ENCODE peak calls at places on chromosomes 13 and 19, in eight cellular contexts. One of them, this sample, is unnamed. For H3K27me3, the result is how much of the 10 kb centered on the place peaks cover.

GRCh38 chr13:99217461-99218101 is 16.9 kb downstream of the UBAC2 start:
- DNase-seq in fibroblast of lung: no peak
- DNase-seq in neural progenitor cell: no peak
- DNase-seq in lung: no peak
- DNase-seq in dorsolateral prefrontal cortex: no peak
- DNase-seq in cardiac muscle cell: no peak
- DNase-seq in breast epithelium: no peak
- DNase-seq in CD8-positive, alpha-beta memory T cell: no peak
- DNase-seq in this sample: no peak

GRCh38 chr13:32147976-32148375 is 116.4 kb downstream of the FRY start:
- DNase-seq in dorsolateral prefrontal cortex: no peak
- DNase-seq in fibroblast of lung: no peak
- DNase-seq in breast epithelium: no peak
- DNase-seq in CD8-positive, alpha-beta memory T cell: no peak
- DNase-seq in lung: no peak
- DNase-seq in neural progenitor cell: no peak
- DNase-seq in cardiac muscle cell: no peak
- DNase-seq in this sample: no peak

GRCh38 chr19:17021793-17022590 is 4.6 kb downstream of the CPAMD8 start:
- DNase-seq in lung: peak
- DNase-seq in breast epithelium: peak
- DNase-seq in dorsolateral prefrontal cortex: no peak
- DNase-seq in cardiac muscle cell: peak
- DNase-seq in CD8-positive, alpha-beta memory T cell: no peak
- DNase-seq in neural progenitor cell: no peak
- DNase-seq in fibroblast of lung: no peak
- DNase-seq in this sample: no peak

GRCh38 chr19:33808399-33808798 is 11.7 kb downstream of the KCTD15 start:
- DNase-seq in breast epithelium: no peak
- DNase-seq in cardiac muscle cell: no peak
- DNase-seq in dorsolateral prefrontal cortex: no peak
- DNase-seq in neural progenitor cell: no peak
- DNase-seq in lung: no peak
- DNase-seq in fibroblast of lung: no peak
- DNase-seq in CD8-positive, alpha-beta memory T cell: no peak
- DNase-seq in this sample: no peak

GRCh38 chr13:73998631-73999030 is 135.6 kb downstream of the KLF12 start:
- DNase-seq in dorsolateral prefrontal cortex: no peak
- DNase-seq in CD8-positive, alpha-beta memory T cell: no peak
- DNase-seq in fibroblast of lung: no peak
- DNase-seq in lung: no peak
- DNase-seq in breast epithelium: no peak
- DNase-seq in neural progenitor cell: no peak
- DNase-seq in cardiac muscle cell: no peak
- DNase-seq in this sample: no peak

GRCh38 chr13:112588490-112589297 is 741 bp upstream of the TUBGCP3 start:
- DNase-seq in fibroblast of lung: peak
- DNase-seq in breast epithelium: no peak
- DNase-seq in lung: no peak
- DNase-seq in neural progenitor cell: no peak
- DNase-seq in cardiac muscle cell: no peak
- DNase-seq in dorsolateral prefrontal cortex: no peak
- DNase-seq in CD8-positive, alpha-beta memory T cell: no peak
- DNase-seq in this sample: no peak

GRCh38 chr19:29665826-29666633 is 769 bp downstream of the PLEKHF1 start:
- DNase-seq in fibroblast of lung: peak
- DNase-seq in neural progenitor cell: peak
- DNase-seq in lung: no peak
- DNase-seq in cardiac muscle cell: peak
- DNase-seq in CD8-positive, alpha-beta memory T cell: peak
- DNase-seq in breast epithelium: no peak
- DNase-seq in dorsolateral prefrontal cortex: no peak
- DNase-seq in this sample: peak

GRCh38 chr19:42121666-42122069 is 10.6 kb downstream of the POU2F2 start:
- DNase-seq in dorsolateral prefrontal cortex: no peak
- DNase-seq in neural progenitor cell: no peak
- DNase-seq in CD8-positive, alpha-beta memory T cell: peak
- DNase-seq in lung: no peak
- DNase-seq in breast epithelium: no peak
- DNase-seq in fibroblast of lung: peak
- DNase-seq in cardiac muscle cell: peak
- DNase-seq in this sample: peak

GRCh38 chr13:51921790-51922740 is 60.3 kb downstream of the CCDC70 start:
- DNase-seq in CD8-positive, alpha-beta memory T cell: no peak
- DNase-seq in breast epithelium: no peak
- DNase-seq in cardiac muscle cell: no peak
- DNase-seq in dorsolateral prefrontal cortex: no peak
- DNase-seq in lung: no peak
- DNase-seq in neural progenitor cell: no peak
- DNase-seq in fibroblast of lung: peak
- DNase-seq in this sample: no peak

GRCh38 chr19:49338691-49339363 is 3.6 kb downstream of the CD37 start:
- DNase-seq in cardiac muscle cell: peak
- DNase-seq in neural progenitor cell: peak
- DNase-seq in fibroblast of lung: peak
- DNase-seq in CD8-positive, alpha-beta memory T cell: no peak
- DNase-seq in dorsolateral prefrontal cortex: no peak
- DNase-seq in breast epithelium: peak
- DNase-seq in lung: peak
- DNase-seq in this sample: peak

GRCh38 chr19:16587031-16588023 is 15.1 kb upstream of the SLC35E1 start:
- DNase-seq in breast epithelium: no peak
- DNase-seq in dorsolateral prefrontal cortex: no peak
- DNase-seq in fibroblast of lung: peak
- DNase-seq in lung: peak
- DNase-seq in neural progenitor cell: no peak
- DNase-seq in cardiac muscle cell: no peak
- DNase-seq in CD8-positive, alpha-beta memory T cell: peak
- DNase-seq in this sample: no peak

DNA sequence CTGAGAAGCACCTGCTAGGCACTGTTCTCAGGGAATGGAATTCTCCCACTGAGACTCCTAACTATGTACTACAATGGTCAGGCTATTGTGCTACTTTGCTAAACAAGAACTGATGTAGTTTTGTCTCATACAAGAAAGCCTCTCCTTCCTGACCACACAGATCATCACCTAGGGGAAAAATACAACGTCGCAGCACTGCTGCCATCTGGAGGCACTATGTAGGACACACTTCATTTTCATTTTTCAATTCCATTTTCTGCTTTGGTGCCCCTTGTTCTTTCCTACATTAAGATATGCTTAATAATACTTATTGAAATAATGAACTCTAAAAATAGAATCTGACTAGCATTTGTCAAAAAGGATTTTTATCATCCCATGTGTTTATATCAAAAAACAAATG is 21.1 kb downstream of the PROSER1 start:
- DNase-seq in CD8-positive, alpha-beta memory T cell: no peak
- DNase-seq in dorsolateral prefrontal cortex: no peak
- DNase-seq in breast epithelium: no peak
- DNase-seq in lung: no peak
- DNase-seq in neural progenitor cell: peak
- DNase-seq in cardiac muscle cell: peak
- DNase-seq in fibroblast of lung: peak
- DNase-seq in this sample: no peak
- H3K27ac ChIP-seq in CD8-positive, alpha-beta memory T cell: no peak
- H3K27ac ChIP-seq in dorsolateral prefrontal cortex: no peak
- H3K27ac ChIP-seq in breast epithelium: no peak
- H3K27ac ChIP-seq in lung: no peak
- H3K27ac ChIP-seq in neural progenitor cell: no peak
- H3K27ac ChIP-seq in cardiac muscle cell: no peak
- H3K27ac ChIP-seq in fibroblast of lung: no peak
- H3K27ac ChIP-seq in this sample: no peak

DNA sequence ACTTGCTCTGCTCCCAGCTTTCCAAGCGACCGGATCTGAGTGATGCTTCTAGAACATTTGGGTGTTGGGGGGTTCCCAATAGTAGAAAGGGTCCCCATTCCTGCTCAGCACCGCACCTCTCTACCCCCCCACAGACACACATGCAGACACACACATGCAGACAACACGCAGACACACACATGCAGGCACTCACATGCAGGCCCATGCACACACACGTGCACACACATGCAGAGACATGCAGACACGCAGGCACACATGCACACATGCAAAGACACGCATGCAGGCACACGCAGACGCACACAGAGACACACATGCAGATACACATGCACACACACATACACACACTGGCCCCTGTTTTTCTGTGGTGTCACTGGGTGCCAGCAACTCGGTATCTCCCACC is 23.8 kb downstream of the ONECUT3 start:
- DNase-seq in breast epithelium: no peak
- DNase-seq in CD8-positive, alpha-beta memory T cell: no peak
- DNase-seq in cardiac muscle cell: no peak
- DNase-seq in neural progenitor cell: no peak
- DNase-seq in fibroblast of lung: no peak
- DNase-seq in dorsolateral prefrontal cortex: no peak
- DNase-seq in lung: no peak
- DNase-seq in this sample: no peak
- H3K27me3 ChIP-seq in breast epithelium: half or more
- H3K27me3 ChIP-seq in CD8-positive, alpha-beta memory T cell: under half
- H3K27me3 ChIP-seq in cardiac muscle cell: half or more
- H3K27me3 ChIP-seq in neural progenitor cell: half or more
- H3K27me3 ChIP-seq in fibroblast of lung: under half
- H3K27me3 ChIP-seq in dorsolateral prefrontal cortex: half or more
- H3K27me3 ChIP-seq in lung: under half
- H3K27me3 ChIP-seq in this sample: half or more

GRCh38 chr13:45615501-45616101 is at the start of gene ERICH6B:
- DNase-seq in cardiac muscle cell: peak
- DNase-seq in neural progenitor cell: peak
- DNase-seq in fibroblast of lung: peak
- DNase-seq in breast epithelium: no peak
- DNase-seq in dorsolateral prefrontal cortex: peak
- DNase-seq in CD8-positive, alpha-beta memory T cell: no peak
- DNase-seq in lung: no peak
- DNase-seq in this sample: peak
- H3K4me3 ChIP-seq in cardiac muscle cell: peak
- H3K4me3 ChIP-seq in neural progenitor cell: peak
- H3K4me3 ChIP-seq in fibroblast of lung: no peak
- H3K4me3 ChIP-seq in breast epithelium: no peak
- H3K4me3 ChIP-seq in dorsolateral prefrontal cortex: peak
- H3K4me3 ChIP-seq in CD8-positive, alpha-beta memory T cell: no peak
- H3K4me3 ChIP-seq in lung: no peak
- H3K4me3 ChIP-seq in this sample: peak

GRCh38 chr19:39299404-39299803 is 3.2 kb downstream of the IFNL1 start:
- DNase-seq in neural progenitor cell: no peak
- DNase-seq in fibroblast of lung: no peak
- DNase-seq in cardiac muscle cell: no peak
- DNase-seq in CD8-positive, alpha-beta memory T cell: peak
- DNase-seq in breast epithelium: no peak
- DNase-seq in dorsolateral prefrontal cortex: no peak
- DNase-seq in lung: no peak
- DNase-seq in this sample: no peak
- H3K27ac ChIP-seq in neural progenitor cell: no peak
- H3K27ac ChIP-seq in fibroblast of lung: no peak
- H3K27ac ChIP-seq in cardiac muscle cell: no peak
- H3K27ac ChIP-seq in CD8-positive, alpha-beta memory T cell: no peak
- H3K27ac ChIP-seq in breast epithelium: no peak
- H3K27ac ChIP-seq in dorsolateral prefrontal cortex: no peak
- H3K27ac ChIP-seq in lung: no peak
- H3K27ac ChIP-seq in this sample: no peak

DNA sequence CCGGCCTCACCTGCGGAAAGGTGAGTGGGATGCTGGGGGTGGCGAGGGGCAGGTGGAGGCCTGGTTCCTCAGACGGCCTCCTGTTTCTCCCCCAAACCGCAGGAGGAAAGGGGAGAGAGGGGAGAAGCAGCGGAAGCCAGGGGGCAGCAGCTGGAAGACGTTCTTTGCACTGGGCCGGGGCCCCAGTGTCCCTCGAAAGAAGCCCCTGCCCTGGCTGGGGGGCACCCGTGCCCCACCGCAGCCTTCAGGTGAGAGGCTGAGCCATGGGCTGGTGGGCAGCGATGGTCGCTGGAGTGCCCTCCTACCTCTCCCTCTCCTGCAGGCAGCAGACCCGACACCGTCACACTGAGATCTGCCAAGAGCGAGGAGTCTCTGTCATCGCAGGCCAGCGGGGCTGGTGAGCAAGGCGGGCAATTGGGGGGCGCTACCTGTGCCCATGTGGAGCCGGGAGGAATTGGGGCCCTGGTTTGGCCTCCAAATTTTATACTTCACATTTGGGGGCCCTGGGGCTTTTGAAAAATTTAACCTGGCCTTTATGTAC is 9.8 kb downstream of the ARHGAP33 start:
- DNase-seq in neural progenitor cell: no peak
- DNase-seq in CD8-positive, alpha-beta memory T cell: no peak
- DNase-seq in dorsolateral prefrontal cortex: no peak
- DNase-seq in lung: no peak
- DNase-seq in cardiac muscle cell: no peak
- DNase-seq in fibroblast of lung: no peak
- DNase-seq in breast epithelium: no peak
- DNase-seq in this sample: no peak
- H3K27me3 ChIP-seq in neural progenitor cell: under half
- H3K27me3 ChIP-seq in CD8-positive, alpha-beta memory T cell: under half
- H3K27me3 ChIP-seq in dorsolateral prefrontal cortex: under half
- H3K27me3 ChIP-seq in lung: under half
- H3K27me3 ChIP-seq in cardiac muscle cell: under half
- H3K27me3 ChIP-seq in fibroblast of lung: under half
- H3K27me3 ChIP-seq in breast epithelium: under half
- H3K27me3 ChIP-seq in this sample: under half

GRCh38 chr13:110813646-110814624 is 100.4 kb downstream of the ING1 start:
- DNase-seq in cardiac muscle cell: no peak
- DNase-seq in fibroblast of lung: no peak
- DNase-seq in neural progenitor cell: no peak
- DNase-seq in CD8-positive, alpha-beta memory T cell: no peak
- DNase-seq in dorsolateral prefrontal cortex: no peak
- DNase-seq in lung: no peak
- DNase-seq in breast epithelium: no peak
- DNase-seq in this sample: no peak

GRCh38 chr13:110811008-110811720 is 97.7 kb downstream of the ING1 start:
- DNase-seq in CD8-positive, alpha-beta memory T cell: no peak
- DNase-seq in fibroblast of lung: no peak
- DNase-seq in lung: no peak
- DNase-seq in breast epithelium: no peak
- DNase-seq in cardiac muscle cell: no peak
- DNase-seq in dorsolateral prefrontal cortex: no peak
- DNase-seq in neural progenitor cell: no peak
- DNase-seq in this sample: no peak

GRCh38 chr13:110812869-110813645 is 99.6 kb downstream of the ING1 start:
- DNase-seq in breast epithelium: no peak
- DNase-seq in lung: no peak
- DNase-seq in CD8-positive, alpha-beta memory T cell: no peak
- DNase-seq in dorsolateral prefrontal cortex: no peak
- DNase-seq in fibroblast of lung: no peak
- DNase-seq in cardiac muscle cell: no peak
- DNase-seq in neural progenitor cell: no peak
- DNase-seq in this sample: no peak

GRCh38 chr13:110811751-110812110 is 98.2 kb downstream of the ING1 start:
- DNase-seq in dorsolateral prefrontal cortex: no peak
- DNase-seq in CD8-positive, alpha-beta memory T cell: no peak
- DNase-seq in lung: no peak
- DNase-seq in fibroblast of lung: no peak
- DNase-seq in breast epithelium: no peak
- DNase-seq in neural progenitor cell: no peak
- DNase-seq in cardiac muscle cell: no peak
- DNase-seq in this sample: no peak

GRCh38 chr13:110812111-110812868 is 98.8 kb downstream of the ING1 start:
- DNase-seq in cardiac muscle cell: peak
- DNase-seq in breast epithelium: no peak
- DNase-seq in fibroblast of lung: peak
- DNase-seq in CD8-positive, alpha-beta memory T cell: no peak
- DNase-seq in neural progenitor cell: no peak
- DNase-seq in lung: no peak
- DNase-seq in dorsolateral prefrontal cortex: no peak
- DNase-seq in this sample: no peak
- H3K4me3 ChIP-seq in cardiac muscle cell: no peak
- H3K4me3 ChIP-seq in breast epithelium: peak
- H3K4me3 ChIP-seq in fibroblast of lung: peak
- H3K4me3 ChIP-seq in CD8-positive, alpha-beta memory T cell: no peak
- H3K4me3 ChIP-seq in neural progenitor cell: no peak
- H3K4me3 ChIP-seq in lung: no peak
- H3K4me3 ChIP-seq in dorsolateral prefrontal cortex: peak
- H3K4me3 ChIP-seq in this sample: peak

GRCh38 chr19:7962644-7963268 is 19.3 kb upstream of the TIMM44 start:
- DNase-seq in cardiac muscle cell: no peak
- DNase-seq in neural progenitor cell: no peak
- DNase-seq in lung: no peak
- DNase-seq in breast epithelium: no peak
- DNase-seq in fibroblast of lung: no peak
- DNase-seq in CD8-positive, alpha-beta memory T cell: no peak
- DNase-seq in dorsolateral prefrontal cortex: no peak
- DNase-seq in this sample: no peak
- H3K27ac ChIP-seq in cardiac muscle cell: no peak
- H3K27ac ChIP-seq in neural progenitor cell: no peak
- H3K27ac ChIP-seq in lung: no peak
- H3K27ac ChIP-seq in breast epithelium: no peak
- H3K27ac ChIP-seq in fibroblast of lung: no peak
- H3K27ac ChIP-seq in CD8-positive, alpha-beta memory T cell: no peak
- H3K27ac ChIP-seq in dorsolateral prefrontal cortex: no peak
- H3K27ac ChIP-seq in this sample: no peak